ENCODE peak calls at places on chromosomes 13 and 19, in eight cellular contexts. A, H, M, O, G, R, L and F are unnamed samples.

GRCh38 chr13:77002590-77003190 is 10.8 kb downstream of the CLN5 start:
- DNase-seq in H (no peak), G (no peak), A (no peak), R (no peak), O (no peak), M (no peak), L (peak), F (no peak)

GRCh38 chr13:100657881-100658315 is 16.7 kb downstream of the TMTC4 start:
- DNase-seq in O (no peak), M (no peak), R (no peak), L (no peak), G (no peak), H (no peak), A (peak), F (no peak)

GRCh38 chr13:72782717-72783116 is 784 bp downstream of the PIBF1 start:
- DNase-seq in R (peak), M (no peak), O (no peak), G (no peak), A (no peak), H (peak), L (peak), F (no peak)

GRCh38 chr19:10812196-10812595 is 23.8 kb downstream of the TMED1 start:
- DNase-seq in R (no peak), H (no peak), G (no peak), O (no peak), L (no peak), A (peak), M (no peak), F (no peak)

GRCh38 chr13:99326012-99326411 is 18.8 kb upstream of the GPR183 start:
- DNase-seq in O (no peak), L (no peak), G (no peak), H (no peak), R (no peak), M (no peak), A (no peak), F (no peak)

GRCh38 chr13:32426191-32426980 is 1.5 kb downstream of the N4BP2L1 start:
- DNase-seq in A (peak), G (no peak), H (no peak), L (no peak), M (no peak), R (peak), O (peak), F (no peak)

GRCh38 chr19:10219678-10220077 is 11.5 kb downstream of the S1PR2 start:
- DNase-seq in G (no peak), A (peak), R (peak), H (peak), O (no peak), M (no peak), L (peak), F (no peak)

GRCh38 chr13:36131215-36131930 is at the start of gene DCLK1:
- DNase-seq in O (no peak), M (no peak), R (no peak), G (peak), H (peak), A (peak), L (peak), F (peak)

GRCh38 chr19:29562299-29563297 is 36.8 kb downstream of the VSTM2B start:
- DNase-seq in G (no peak), A (no peak), R (no peak), O (no peak), H (no peak), L (no peak), M (no peak), F (no peak)

GRCh38 chr19:18637644-18638630 is 1.1 kb downstream of the KLHL26 start:
- DNase-seq in H (peak), L (no peak), M (peak), R (no peak), O (no peak), A (peak), G (peak), F (no peak)

GRCh38 chr13:98996046-98996445 is 18.2 kb upstream of the DOCK9 start:
- DNase-seq in G (no peak), A (no peak), M (no peak), R (no peak), L (no peak), O (no peak), H (no peak), F (no peak)

GRCh38 chr19:16073988-16074387 is 2.3 kb upstream of the TPM4 start:
- DNase-seq in H (no peak), G (no peak), L (no peak), O (no peak), M (peak), A (peak), R (peak), F (no peak)

GRCh38 chr13:52600666-52601065 is 41.6 kb upstream of the HNRNPA1L2 start:
- DNase-seq in O (no peak), A (no peak), H (peak), M (no peak), G (no peak), L (no peak), R (no peak), F (no peak)

GRCh38 chr19:51142119-51142518 is at the start of gene SIGLEC7:
- DNase-seq in R (no peak), L (no peak), H (no peak), G (no peak), M (no peak), O (peak), A (peak), F (no peak)

GRCh38 chr13:113791226-113791625 is 32.2 kb downstream of the TMEM255B start:
- DNase-seq in R (no peak), O (peak), M (no peak), G (no peak), H (peak), A (peak), L (no peak), F (no peak)

GRCh38 chr19:30781519-30781918 is 409.3 kb downstream of the ZNF536 start:
- DNase-seq in O (no peak), R (no peak), A (peak), L (no peak), G (peak), H (no peak), M (no peak), F (no peak)

GRCh38 chr13:45238945-45239795 is 38.3 kb upstream of the KCTD4 start:
- DNase-seq in A (no peak), M (no peak), G (no peak), L (peak), O (no peak), R (no peak), H (peak), F (no peak)

GRCh38 chr13:41463823-41464602 is 6.7 kb downstream of the RGCC start:
- DNase-seq in G (no peak), L (no peak), R (peak), H (peak), M (no peak), A (no peak), O (peak), F (no peak)

GRCh38 chr13:46654956-46655726 is 102.2 kb downstream of the LRCH1 start:
- DNase-seq in G (no peak), O (no peak), L (no peak), A (no peak), M (no peak), R (no peak), H (no peak), F (no peak)

GRCh38 chr13:37531054-37531453 is 67.5 kb downstream of the POSTN start:
- DNase-seq in H (no peak), R (no peak), O (no peak), G (no peak), A (no peak), L (peak), M (no peak), F (no peak)

GRCh38 chr19:19805480-19805879 is 16.1 kb downstream of the ZNF506 start:
- DNase-seq in A (no peak), M (no peak), H (no peak), L (no peak), G (no peak), O (no peak), R (no peak), F (no peak)

GRCh38 chr13:29255567-29255966 is 339.9 kb downstream of the SLC7A1 start:
- DNase-seq in M (no peak), L (no peak), O (no peak), G (no peak), H (no peak), A (peak), R (no peak), F (no peak)

GRCh38 chr13:83780201-83780600 is 102.1 kb downstream of the SLITRK1 start:
- DNase-seq in H (no peak), L (peak), G (no peak), M (no peak), A (peak), O (no peak), R (no peak), F (peak)

GRCh38 chr19:1651548-1652394 is 644 bp downstream of the TCF3 start:
- DNase-seq in R (peak), M (peak), L (peak), H (peak), A (no peak), O (peak), G (no peak), F (peak)

GRCh38 chr13:102873653-102874052 is 27.8 kb downstream of the ERCC5 start:
- DNase-seq in A (no peak), O (no peak), R (no peak), H (no peak), L (peak), M (no peak), G (no peak), F (no peak)

GRCh38 chr13:113453962-113454361 is 674 bp upstream of the ADPRHL1 start:
- DNase-seq in O (no peak), R (no peak), H (no peak), G (no peak), L (peak), M (no peak), A (no peak), F (peak)

GRCh38 chr13:113305208-113305607 is 8.2 kb downstream of the LAMP1 start:
- DNase-seq in G (no peak), H (peak), L (peak), R (no peak), O (no peak), M (no peak), A (no peak), F (no peak)

GRCh38 chr13:44930907-44931676 is 58.2 kb downstream of the NUFIP1 start:
- DNase-seq in R (no peak), A (peak), L (peak), M (no peak), O (no peak), H (no peak), G (no peak), F (no peak)

GRCh38 chr19:46970815-46971214 is 48.8 kb upstream of the NPAS1 start:
- DNase-seq in O (no peak), L (peak), G (no peak), M (no peak), R (no peak), A (no peak), H (peak), F (no peak)

GRCh38 chr13:59531571-59532091 is 632.1 kb downstream of the DIAPH3 start:
- DNase-seq in A (peak), H (no peak), G (peak), O (peak), R (peak), M (peak), L (peak), F (no peak)

GRCh38 chr13:19159761-19160420 is 21.7 kb downstream of the TUBA3C start:
- DNase-seq in G (no peak), O (no peak), A (no peak), L (no peak), M (no peak), H (no peak), R (no peak), F (no peak)

GRCh38 chr13:71156550-71156949 is 710.5 kb downstream of the DACH1 start:
- DNase-seq in O (no peak), M (no peak), A (no peak), H (no peak), L (no peak), G (no peak), R (no peak), F (no peak)

DNA sequence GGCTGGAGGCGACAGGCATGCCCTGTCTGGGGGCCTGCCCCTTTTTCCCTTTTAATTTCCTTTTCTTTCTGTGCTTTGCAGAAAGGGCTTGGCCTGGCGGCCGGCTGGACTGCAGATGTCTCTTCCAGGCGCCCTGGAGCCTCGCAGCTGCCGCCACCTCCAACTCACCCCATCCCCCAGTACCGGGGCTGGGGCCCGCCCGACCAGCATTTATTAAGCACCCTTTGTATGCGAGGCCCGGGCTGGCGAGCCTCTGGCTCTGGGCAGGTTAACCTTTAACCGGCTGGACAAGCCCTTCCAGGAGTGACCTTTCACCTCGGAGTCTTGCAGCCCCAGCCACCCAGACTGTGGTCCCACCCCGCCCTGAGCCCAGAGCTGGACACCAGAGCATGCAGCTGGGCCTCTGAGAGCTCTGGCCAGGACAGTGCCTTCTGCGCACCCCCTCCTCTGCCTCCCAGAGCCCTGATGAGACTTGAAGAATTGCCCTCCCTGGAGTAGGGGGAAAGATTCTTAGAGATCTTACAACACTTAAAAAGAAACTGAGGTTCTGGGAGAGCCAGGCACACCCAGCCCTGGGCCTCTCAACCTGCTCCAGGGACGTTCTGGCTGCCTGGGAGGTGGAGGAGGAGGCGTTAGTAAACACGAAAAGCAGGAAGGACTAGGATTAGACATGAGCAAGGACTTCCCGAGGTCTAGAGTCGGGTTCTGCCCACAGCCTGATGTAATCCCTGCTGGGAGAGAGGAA is 1.1 kb upstream of the NR2F6 start:
- DNase-seq in R (no peak), G (no peak), L (peak), M (no peak), O (peak), A (no peak), H (peak), F (no peak)
- H3K27ac ChIP-seq in R (no peak), G (peak), L (peak), M (peak), O (peak), A (peak), H (no peak), F (peak)

DNA sequence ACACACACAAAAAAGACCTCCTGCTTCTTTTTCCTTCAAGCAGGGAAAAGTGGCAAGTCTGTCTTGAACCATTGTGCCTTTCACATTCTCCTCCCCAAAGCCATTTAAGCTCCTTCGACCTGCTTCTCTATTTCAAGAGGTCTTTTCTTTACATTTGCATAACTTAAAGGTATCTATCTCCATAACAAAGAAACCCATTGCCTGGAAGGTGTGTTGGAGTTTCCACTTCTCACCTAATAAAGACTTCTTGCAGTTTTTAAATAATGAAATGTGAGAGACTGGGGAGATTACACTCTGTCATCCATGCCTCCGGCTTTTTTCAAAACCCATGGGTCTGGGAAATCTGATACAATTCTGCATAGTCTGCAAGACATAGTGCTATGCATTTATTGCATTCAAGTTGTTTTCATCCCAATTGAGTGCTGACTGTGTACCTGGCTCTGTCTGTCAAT is 41.8 kb upstream of the NBEA start:
- DNase-seq in O (no peak), A (peak), H (no peak), M (no peak), R (no peak), G (no peak), L (no peak), F (no peak)
- H3K4me3 ChIP-seq in O (no peak), A (no peak), H (no peak), M (no peak), R (no peak), G (no peak), L (no peak), F (no peak)

GRCh38 chr19:35940078-35940775 is 4.1 kb downstream of the LRFN3 start:
- DNase-seq in O (no peak), L (no peak), G (no peak), R (no peak), H (peak), M (no peak), A (no peak), F (no peak)

GRCh38 chr19:35936738-35937268 is 629 bp downstream of the LRFN3 start:
- DNase-seq in L (no peak), A (no peak), H (peak), M (no peak), G (no peak), R (no peak), O (no peak), F (no peak)

GRCh38 chr19:35937345-35938281 is 1.4 kb downstream of the LRFN3 start:
- DNase-seq in H (peak), O (no peak), L (no peak), M (no peak), A (peak), G (no peak), R (no peak), F (no peak)

GRCh38 chr19:35939307-35940077 is 3.3 kb downstream of the LRFN3 start:
- DNase-seq in L (no peak), M (no peak), H (peak), G (no peak), R (no peak), A (no peak), O (no peak), F (no peak)

GRCh38 chr19:35938282-35939224 is 2.4 kb downstream of the LRFN3 start:
- DNase-seq in R (no peak), G (no peak), H (peak), A (no peak), M (no peak), L (no peak), O (no peak), F (no peak)
- H3K27ac ChIP-seq in R (no peak), G (no peak), H (no peak), A (no peak), M (peak), L (no peak), O (no peak), F (no peak)

GRCh38 chr19:3024870-3025515 is 4.1 kb downstream of the TLE2 start:
- DNase-seq in G (no peak), L (no peak), H (peak), O (no peak), A (peak), M (no peak), R (peak), F (peak)
- H3K4me3 ChIP-seq in G (no peak), L (no peak), H (no peak), O (no peak), A (peak), M (no peak), R (no peak), F (peak)

GRCh38 chr19:45450042-45450380 is 17.8 kb upstream of the FOSB start:
- DNase-seq in O (no peak), M (no peak), G (no peak), L (no peak), A (no peak), H (no peak), R (no peak), F (no peak)

GRCh38 chr19:45451181-45451849 is 16.5 kb upstream of the FOSB start:
- DNase-seq in H (peak), O (no peak), M (peak), G (peak), A (peak), L (peak), R (peak), F (no peak)

GRCh38 chr19:45446944-45447343 is 20.9 kb upstream of the FOSB start:
- DNase-seq in L (no peak), O (no peak), A (no peak), R (no peak), G (no peak), H (no peak), M (peak), F (no peak)

GRCh38 chr19:45448425-45448756 is 19.4 kb upstream of the FOSB start:
- DNase-seq in L (no peak), O (no peak), M (no peak), G (no peak), A (no peak), R (no peak), H (no peak), F (no peak)

GRCh38 chr19:45448887-45449299 is 18.9 kb upstream of the FOSB start:
- DNase-seq in L (no peak), H (no peak), R (no peak), A (no peak), O (no peak), G (no peak), M (no peak), F (no peak)
- H3K27ac ChIP-seq in L (no peak), H (peak), R (peak), A (peak), O (peak), G (no peak), M (peak), F (no peak)

GRCh38 chr13:97437729-97438128 is 3.8 kb downstream of the RAP2A start:
- DNase-seq in L (no peak), R (no peak), H (no peak), A (no peak), M (no peak), G (no peak), O (no peak), F (no peak)
- H3K4me3 ChIP-seq in L (no peak), R (no peak), H (no peak), A (peak), M (no peak), G (no peak), O (no peak), F (no peak)

GRCh38 chr19:34676697-34677385 is at the start of gene SCGB2B2:
- DNase-seq in M (no peak), G (peak), H (peak), A (no peak), L (no peak), R (no peak), O (peak), F (peak)

GRCh38 chr19:34675919-34676318 is 1.0 kb downstream of the SCGB2B2 start:
- DNase-seq in H (no peak), G (no peak), L (no peak), A (no peak), R (no peak), M (no peak), O (no peak), F (no peak)

GRCh38 chr19:34678085-34678412 is 571 bp downstream of the ZNF302 start:
- DNase-seq in L (no peak), M (no peak), H (no peak), A (no peak), G (no peak), R (no peak), O (no peak), F (no peak)

GRCh38 chr19:34677386-34678084 is at the start of gene ZNF302:
- DNase-seq in L (peak), R (peak), G (peak), A (peak), M (peak), H (peak), O (peak), F (peak)

GRCh38 chr19:34678421-34678820 is 943 bp downstream of the ZNF302 start:
- DNase-seq in H (no peak), L (no peak), G (no peak), O (no peak), A (no peak), R (no peak), M (no peak), F (no peak)
- H3K27ac ChIP-seq in H (peak), L (peak), G (peak), O (peak), A (no peak), R (peak), M (no peak), F (peak)

GRCh38 chr19:12034196-12034595 is 1.3 kb downstream of the ZNF433 start:
- DNase-seq in L (no peak), M (no peak), O (no peak), G (no peak), A (no peak), R (no peak), H (peak), F (no peak)
- H3K4me3 ChIP-seq in L (peak), M (peak), O (no peak), G (no peak), A (peak), R (no peak), H (peak), F (peak)

DNA sequence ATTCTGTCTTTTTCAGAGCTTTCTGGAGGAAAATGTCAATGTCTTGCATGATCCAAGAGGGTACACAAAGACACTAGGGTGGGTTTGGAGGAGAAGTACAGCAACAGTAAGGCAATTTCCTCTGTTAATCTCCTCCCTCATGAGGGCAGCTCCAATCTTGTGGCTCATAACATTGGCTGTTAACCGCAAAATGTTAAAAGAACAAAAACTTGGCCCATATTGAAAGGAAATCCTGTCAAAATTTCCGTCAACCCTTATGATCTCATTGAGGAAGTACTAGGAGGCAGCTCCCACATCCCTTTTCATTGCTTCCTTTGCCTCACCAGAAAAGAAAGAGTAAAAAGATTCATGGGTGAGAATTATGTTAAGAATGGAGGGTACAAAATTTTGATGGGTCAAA is 11.6 kb downstream of the OXGR1 start:
- DNase-seq in G (no peak), M (no peak), R (no peak), H (no peak), A (no peak), O (no peak), L (peak), F (no peak)
- H3K27ac ChIP-seq in G (no peak), M (no peak), R (no peak), H (no peak), A (no peak), O (peak), L (no peak), F (no peak)